ENCODE peak calls at places on chromosomes 13 and 19, in six cellular contexts. One of them, this sample, is unnamed.

GRCh38 chr19:48963371-48964204 is 1.5 kb upstream of the FTL start:
- DNase-seq in tibial nerve: peak
- DNase-seq in body of pancreas: peak
- DNase-seq in omental fat pad: peak
- DNase-seq in left ventricle myocardium inferior: peak
- DNase-seq in nephron progenitor cell: peak
- DNase-seq in this sample: peak

GRCh38 chr13:112711528-112712265 is 21.9 kb downstream of the ATP11A start:
- DNase-seq in left ventricle myocardium inferior: peak
- DNase-seq in omental fat pad: peak
- DNase-seq in body of pancreas: peak
- DNase-seq in nephron progenitor cell: peak
- DNase-seq in tibial nerve: peak
- DNase-seq in this sample: peak

GRCh38 chr13:77437267-77437666 is 98.2 kb upstream of the SCEL start:
- DNase-seq in tibial nerve: no peak
- DNase-seq in left ventricle myocardium inferior: no peak
- DNase-seq in omental fat pad: no peak
- DNase-seq in body of pancreas: no peak
- DNase-seq in nephron progenitor cell: no peak
- DNase-seq in this sample: no peak

GRCh38 chr13:33934343-33934742 is 116.4 kb downstream of the RFC3 start:
- DNase-seq in nephron progenitor cell: no peak
- DNase-seq in tibial nerve: no peak
- DNase-seq in body of pancreas: no peak
- DNase-seq in left ventricle myocardium inferior: no peak
- DNase-seq in omental fat pad: no peak
- DNase-seq in this sample: no peak

GRCh38 chr13:25421602-25422001 is 49.8 kb downstream of the ATP8A2 start:
- DNase-seq in nephron progenitor cell: no peak
- DNase-seq in omental fat pad: no peak
- DNase-seq in left ventricle myocardium inferior: no peak
- DNase-seq in tibial nerve: no peak
- DNase-seq in body of pancreas: no peak
- DNase-seq in this sample: no peak

GRCh38 chr13:21060063-21060826 is 1.1 kb downstream of the LATS2 start:
- DNase-seq in tibial nerve: no peak
- DNase-seq in body of pancreas: peak
- DNase-seq in nephron progenitor cell: peak
- DNase-seq in left ventricle myocardium inferior: peak
- DNase-seq in omental fat pad: no peak
- DNase-seq in this sample: peak

GRCh38 chr19:6402834-6403608 is 10.1 kb upstream of the GTF2F1 start:
- DNase-seq in tibial nerve: no peak
- DNase-seq in nephron progenitor cell: peak
- DNase-seq in body of pancreas: no peak
- DNase-seq in left ventricle myocardium inferior: no peak
- DNase-seq in omental fat pad: no peak
- DNase-seq in this sample: no peak

GRCh38 chr13:77833331-77833863 is 85.2 kb downstream of the EDNRB start:
- DNase-seq in nephron progenitor cell: no peak
- DNase-seq in tibial nerve: no peak
- DNase-seq in left ventricle myocardium inferior: no peak
- DNase-seq in omental fat pad: no peak
- DNase-seq in body of pancreas: no peak
- DNase-seq in this sample: no peak

GRCh38 chr19:435707-436412 is 25.0 kb downstream of the SHC2 start:
- DNase-seq in tibial nerve: no peak
- DNase-seq in omental fat pad: no peak
- DNase-seq in nephron progenitor cell: peak
- DNase-seq in left ventricle myocardium inferior: no peak
- DNase-seq in body of pancreas: no peak
- DNase-seq in this sample: no peak

GRCh38 chr13:19818223-19818842 is 35.6 kb upstream of the PSPC1 start:
- DNase-seq in nephron progenitor cell: peak
- DNase-seq in tibial nerve: no peak
- DNase-seq in left ventricle myocardium inferior: peak
- DNase-seq in body of pancreas: peak
- DNase-seq in omental fat pad: no peak
- DNase-seq in this sample: peak

GRCh38 chr19:31676271-31677004 is 327.2 kb upstream of the TSHZ3 start:
- DNase-seq in omental fat pad: no peak
- DNase-seq in tibial nerve: no peak
- DNase-seq in nephron progenitor cell: no peak
- DNase-seq in body of pancreas: no peak
- DNase-seq in left ventricle myocardium inferior: no peak
- DNase-seq in this sample: no peak
- TF ChIP-seq CTCF in omental fat pad: no peak
- TF ChIP-seq CTCF in tibial nerve: no peak
- TF ChIP-seq CTCF in nephron progenitor cell: peak
- TF ChIP-seq CTCF in body of pancreas: no peak
- TF ChIP-seq CTCF in left ventricle myocardium inferior: peak
- TF ChIP-seq CTCF in this sample: no peak

DNA sequence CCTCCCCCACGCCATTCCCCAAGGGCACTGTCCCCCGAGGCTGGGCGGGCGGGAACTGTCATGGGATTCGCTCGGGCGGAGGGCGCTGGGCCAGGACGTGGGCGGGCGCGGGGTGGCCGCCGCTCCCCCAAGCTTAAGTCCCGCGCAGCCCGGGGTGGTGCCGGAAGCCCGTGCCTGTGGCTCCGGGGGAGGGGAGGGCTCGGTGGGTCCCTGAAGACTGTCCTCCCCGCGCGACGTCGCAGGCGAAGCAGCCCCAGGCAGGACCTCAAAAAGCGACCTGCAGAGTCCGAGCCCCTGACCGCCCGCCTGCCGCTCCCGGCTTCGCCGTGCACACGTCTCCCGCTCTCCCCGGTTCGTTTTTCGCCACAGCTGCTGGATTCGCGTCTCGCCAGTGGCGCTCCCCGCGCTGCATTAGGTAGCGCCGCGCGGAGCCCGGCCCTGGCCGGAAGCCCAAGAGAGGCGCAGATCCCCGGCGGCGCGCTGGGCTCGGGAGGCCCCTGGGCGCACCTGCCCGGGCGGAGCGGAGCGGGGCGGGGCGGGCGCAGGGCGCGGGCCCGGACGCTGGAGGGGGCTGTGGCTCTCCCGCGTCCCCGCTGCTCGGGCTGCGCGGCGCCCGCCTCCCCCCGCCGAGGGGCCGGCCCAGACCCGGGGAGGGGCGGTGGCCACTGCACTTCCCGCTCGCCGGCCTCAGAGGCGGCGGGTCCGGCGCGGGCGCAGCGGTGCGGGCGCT is at the start of gene FARP1:
- DNase-seq in body of pancreas: peak
- DNase-seq in left ventricle myocardium inferior: peak
- DNase-seq in omental fat pad: no peak
- DNase-seq in nephron progenitor cell: peak
- DNase-seq in tibial nerve: peak
- DNase-seq in this sample: peak
- TF ChIP-seq CTCF in body of pancreas: peak
- TF ChIP-seq CTCF in left ventricle myocardium inferior: peak
- TF ChIP-seq CTCF in omental fat pad: no peak
- TF ChIP-seq CTCF in nephron progenitor cell: no peak
- TF ChIP-seq CTCF in tibial nerve: peak
- TF ChIP-seq CTCF in this sample: peak

DNA sequence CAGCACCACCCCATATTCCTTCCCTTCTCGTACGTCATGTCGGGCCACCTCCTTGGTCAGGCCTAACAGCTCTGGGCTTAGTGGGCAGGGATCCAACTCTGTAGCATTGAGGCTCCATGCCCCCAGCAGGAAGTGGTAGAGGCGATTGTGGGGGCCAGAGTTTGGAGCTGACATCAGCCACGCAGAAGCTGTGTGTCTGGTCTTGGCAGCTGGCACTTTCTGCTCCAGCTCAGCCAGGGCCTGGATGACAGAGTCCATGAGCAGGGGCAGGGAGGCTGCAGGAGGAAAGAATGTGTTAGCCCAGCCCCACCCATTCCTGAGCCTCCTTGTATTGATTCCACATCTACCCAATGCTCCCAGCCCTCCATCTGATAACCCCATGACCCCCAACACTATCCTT is 3.0 kb downstream of the PGLYRP2 start:
- DNase-seq in body of pancreas: no peak
- DNase-seq in tibial nerve: no peak
- DNase-seq in nephron progenitor cell: no peak
- DNase-seq in omental fat pad: no peak
- DNase-seq in left ventricle myocardium inferior: no peak
- DNase-seq in this sample: peak
- TF ChIP-seq CTCF in body of pancreas: no peak
- TF ChIP-seq CTCF in tibial nerve: no peak
- TF ChIP-seq CTCF in nephron progenitor cell: no peak
- TF ChIP-seq CTCF in omental fat pad: no peak
- TF ChIP-seq CTCF in left ventricle myocardium inferior: no peak
- TF ChIP-seq CTCF in this sample: no peak

GRCh38 chr19:24159707-24160106 is 72.7 kb downstream of the ZNF254 start:
- DNase-seq in left ventricle myocardium inferior: no peak
- DNase-seq in omental fat pad: no peak
- DNase-seq in tibial nerve: no peak
- DNase-seq in body of pancreas: no peak
- DNase-seq in nephron progenitor cell: no peak
- DNase-seq in this sample: no peak
- TF ChIP-seq CTCF in left ventricle myocardium inferior: peak
- TF ChIP-seq CTCF in omental fat pad: no peak
- TF ChIP-seq CTCF in tibial nerve: no peak
- TF ChIP-seq CTCF in body of pancreas: no peak
- TF ChIP-seq CTCF in nephron progenitor cell: no peak
- TF ChIP-seq CTCF in this sample: no peak

DNA sequence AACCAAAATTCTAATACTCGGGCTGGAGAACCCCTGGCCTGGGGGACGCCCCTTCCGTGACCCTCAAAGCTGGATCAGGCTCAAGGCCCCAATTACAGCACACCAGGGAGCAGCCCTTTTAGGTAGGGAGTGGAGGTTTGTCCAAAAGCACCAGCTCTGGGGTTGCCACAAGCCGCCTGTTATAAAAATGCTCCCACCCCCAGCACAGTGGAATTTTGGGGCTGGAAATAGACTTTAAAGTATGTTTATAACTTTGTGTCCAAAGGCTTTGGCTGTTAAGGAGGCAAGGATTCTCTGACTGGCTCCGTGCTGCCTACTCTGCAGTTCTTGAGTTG is 564 bp upstream of the GMIP start:
- DNase-seq in left ventricle myocardium inferior: no peak
- DNase-seq in tibial nerve: no peak
- DNase-seq in nephron progenitor cell: no peak
- DNase-seq in body of pancreas: no peak
- DNase-seq in omental fat pad: no peak
- DNase-seq in this sample: no peak
- TF ChIP-seq CTCF in left ventricle myocardium inferior: no peak
- TF ChIP-seq CTCF in tibial nerve: no peak
- TF ChIP-seq CTCF in nephron progenitor cell: no peak
- TF ChIP-seq CTCF in body of pancreas: no peak
- TF ChIP-seq CTCF in omental fat pad: no peak
- TF ChIP-seq CTCF in this sample: no peak

GRCh38 chr13:30698488-30699005 is 36.8 kb upstream of the ALOX5AP start:
- DNase-seq in nephron progenitor cell: no peak
- DNase-seq in left ventricle myocardium inferior: no peak
- DNase-seq in tibial nerve: no peak
- DNase-seq in omental fat pad: no peak
- DNase-seq in body of pancreas: no peak
- DNase-seq in this sample: no peak

GRCh38 chr13:30700364-30700763 is 35.0 kb upstream of the ALOX5AP start:
- DNase-seq in nephron progenitor cell: no peak
- DNase-seq in omental fat pad: no peak
- DNase-seq in tibial nerve: no peak
- DNase-seq in body of pancreas: no peak
- DNase-seq in left ventricle myocardium inferior: no peak
- DNase-seq in this sample: no peak

GRCh38 chr13:30704596-30704995 is 30.7 kb upstream of the ALOX5AP start:
- DNase-seq in left ventricle myocardium inferior: no peak
- DNase-seq in body of pancreas: no peak
- DNase-seq in omental fat pad: no peak
- DNase-seq in nephron progenitor cell: no peak
- DNase-seq in tibial nerve: no peak
- DNase-seq in this sample: no peak

GRCh38 chr13:30705672-30706071 is 29.7 kb upstream of the ALOX5AP start:
- DNase-seq in body of pancreas: no peak
- DNase-seq in omental fat pad: no peak
- DNase-seq in left ventricle myocardium inferior: no peak
- DNase-seq in tibial nerve: no peak
- DNase-seq in nephron progenitor cell: no peak
- DNase-seq in this sample: no peak

DNA sequence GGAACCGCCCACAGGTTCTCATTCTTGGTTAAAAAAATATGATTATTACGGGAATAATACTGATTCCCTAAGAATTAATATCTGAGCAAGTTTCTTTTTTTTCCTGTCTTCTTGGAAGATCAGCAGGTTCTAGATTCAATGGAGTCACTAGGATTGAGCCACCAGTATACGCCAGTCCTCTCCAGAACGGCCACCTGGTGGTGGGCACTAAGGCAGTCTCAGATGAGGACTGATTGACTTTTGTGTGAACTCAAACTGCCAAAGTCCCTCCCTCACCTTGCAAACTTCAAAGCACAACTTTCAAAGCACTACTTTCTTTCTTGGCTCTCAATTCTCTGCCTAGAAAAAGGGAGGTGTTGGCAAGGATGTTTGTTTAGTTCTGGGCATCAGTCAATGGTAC is 33.3 kb upstream of the ALOX5AP start:
- DNase-seq in tibial nerve: no peak
- DNase-seq in omental fat pad: no peak
- DNase-seq in nephron progenitor cell: no peak
- DNase-seq in left ventricle myocardium inferior: no peak
- DNase-seq in body of pancreas: no peak
- DNase-seq in this sample: no peak
- TF ChIP-seq CTCF in tibial nerve: no peak
- TF ChIP-seq CTCF in omental fat pad: no peak
- TF ChIP-seq CTCF in nephron progenitor cell: no peak
- TF ChIP-seq CTCF in left ventricle myocardium inferior: no peak
- TF ChIP-seq CTCF in body of pancreas: no peak
- TF ChIP-seq CTCF in this sample: no peak

GRCh38 chr13:28138012-28138755 is at the start of gene PAN3:
- DNase-seq in left ventricle myocardium inferior: peak
- DNase-seq in omental fat pad: peak
- DNase-seq in nephron progenitor cell: peak
- DNase-seq in tibial nerve: peak
- DNase-seq in body of pancreas: peak
- DNase-seq in this sample: peak
- TF ChIP-seq CTCF in left ventricle myocardium inferior: peak
- TF ChIP-seq CTCF in omental fat pad: no peak
- TF ChIP-seq CTCF in nephron progenitor cell: no peak
- TF ChIP-seq CTCF in tibial nerve: peak
- TF ChIP-seq CTCF in body of pancreas: no peak
- TF ChIP-seq CTCF in this sample: no peak

This sample was measured in kidney.